ENCODE peak calls at places on chromosomes 12 and 14, in four cellular contexts. U is dorsolateral prefrontal cortex, P is fibroblast of lung, J is K562. S is an unnamed sample.

GRCh38 chr12:124386661-124387509 is 92.0 kb downstream of the RFLNA start:
- DNase-seq in U (no peak), P (no peak), J (no peak), S (peak)

GRCh38 chr12:63068857-63069442 is 82.1 kb downstream of the AVPR1A start:
- DNase-seq in U (no peak), P (peak), J (peak), S (peak)

GRCh38 chr12:66359300-66359699 is 57.0 kb downstream of the HELB start:
- DNase-seq in U (no peak), P (no peak), J (no peak), S (no peak)

GRCh38 chr12:57145460-57146059 is 1.9 kb downstream of the LRP1-AS start:
- DNase-seq in U (no peak), P (no peak), J (no peak), S (no peak)

GRCh38 chr14:61064866-61065265 is 83.8 kb downstream of the SLC38A6 start:
- DNase-seq in U (no peak), P (no peak), J (no peak), S (no peak)

GRCh38 chr12:96143827-96144226 is 50.3 kb upstream of the ELK3 start:
- DNase-seq in U (no peak), P (no peak), J (no peak), S (no peak)

GRCh38 chr12:8692573-8692972 is 5.2 kb upstream of the RIMKLB start:
- DNase-seq in U (peak), P (peak), J (peak), S (peak)

GRCh38 chr12:67681145-67681778 is 32.7 kb downstream of the DYRK2 start:
- DNase-seq in U (no peak), P (peak), J (no peak), S (peak)

GRCh38 chr12:101839324-101840283 is 8.8 kb upstream of the GNPTAB start:
- DNase-seq in U (peak), P (peak), J (peak), S (peak)

GRCh38 chr14:92704036-92704804 is 44.2 kb downstream of the LGMN start:
- DNase-seq in U (peak), P (no peak), J (no peak), S (no peak)

GRCh38 chr12:73424484-73424883 is 1113.2 kb upstream of the ATXN7L3B start:
- DNase-seq in U (no peak), P (no peak), J (no peak), S (no peak)

GRCh38 chr12:8658361-8658760 is 4.3 kb downstream of the MFAP5 start:
- DNase-seq in U (no peak), P (peak), J (no peak), S (no peak)

GRCh38 chr14:49982082-49982481 is 89.2 kb downstream of the ARF6 start:
- DNase-seq in U (no peak), P (no peak), J (no peak), S (peak)

GRCh38 chr12:54601841-54602240 is 13.4 kb upstream of the PPP1R1A start:
- DNase-seq in U (no peak), P (no peak), J (no peak), S (no peak)

GRCh38 chr12:116708826-116709756 is 28.8 kb downstream of the SPRING1 start:
- DNase-seq in U (peak), P (peak), J (no peak), S (peak)

GRCh38 chr12:2013111-2013510 is 8.9 kb upstream of the DCP1B start:
- DNase-seq in U (no peak), P (no peak), J (no peak), S (no peak)

GRCh38 chr14:71117839-71118743 is 210.8 kb downstream of the PCNX1 start:
- DNase-seq in U (no peak), P (peak), J (peak), S (peak)

GRCh38 chr12:100268835-100269564 is 2.0 kb downstream of the SCYL2 start:
- DNase-seq in U (no peak), P (peak), J (no peak), S (no peak)
- H3K27ac ChIP-seq in U (no peak), P (peak), J (peak), S (peak)

GRCh38 chr12:7015555-7016370 is 2.5 kb downstream of the LPCAT3 start:
- DNase-seq in U (no peak), P (no peak), J (no peak), S (no peak)
- H3K4me3 ChIP-seq in U (no peak), P (no peak), J (no peak), S (no peak)

DNA sequence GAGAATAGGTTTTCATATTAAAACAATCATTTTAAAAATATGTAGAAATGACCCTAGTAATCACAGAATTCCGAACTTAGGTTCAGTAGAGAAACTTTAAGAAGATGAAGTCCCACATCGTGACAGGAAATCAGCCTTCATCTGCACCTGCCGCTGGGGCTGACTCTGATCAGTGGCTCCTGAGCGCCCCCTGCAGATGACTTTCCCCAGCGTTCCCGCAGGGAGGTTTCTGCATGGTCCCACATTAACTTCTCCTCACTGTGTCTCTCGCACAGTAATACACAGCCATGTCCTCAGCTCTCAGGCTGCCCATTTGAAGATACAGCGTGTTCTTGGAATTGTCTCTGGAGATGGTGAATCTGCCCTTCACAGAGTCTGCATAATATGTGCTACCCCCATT is 1131.1 kb downstream of the TMEM121 start:
- DNase-seq in U (no peak), P (no peak), J (no peak), S (no peak)
- TF ChIP-seq CTCF in U (no peak), P (no peak), J (no peak), S (no peak)

GRCh38 chr14:56085471-56085870 is 32.7 kb upstream of the PELI2 start:
- DNase-seq in U (no peak), P (no peak), J (no peak), S (no peak)

GRCh38 chr14:56092761-56093160 is 25.4 kb upstream of the PELI2 start:
- DNase-seq in U (no peak), P (no peak), J (no peak), S (no peak)

GRCh38 chr14:56087824-56088571 is 30.2 kb upstream of the PELI2 start:
- DNase-seq in U (no peak), P (peak), J (no peak), S (no peak)
- H3K27ac ChIP-seq in U (no peak), P (no peak), J (no peak), S (no peak)

DNA sequence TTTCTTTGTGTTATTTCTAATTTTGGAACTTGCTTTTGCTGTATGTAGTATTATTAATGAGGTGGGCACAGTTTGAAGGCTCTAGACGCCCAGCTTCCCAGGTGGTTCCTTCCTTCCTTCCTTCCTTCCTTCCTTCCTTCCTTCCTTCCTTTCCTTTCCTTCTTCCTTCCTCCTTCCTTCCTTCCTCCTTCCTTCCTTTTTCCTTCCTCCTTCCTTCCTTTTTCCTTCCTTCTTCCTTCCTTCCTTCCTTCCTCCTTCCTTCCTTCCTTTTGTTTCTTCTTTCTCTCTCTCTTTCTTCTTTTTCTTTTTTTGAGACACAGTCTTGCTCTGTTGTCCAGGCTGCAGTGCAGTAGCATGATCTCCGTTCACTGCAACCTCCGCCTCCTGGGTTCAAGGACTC is 906.7 kb downstream of the AACS start:
- DNase-seq in U (no peak), P (no peak), J (no peak), S (no peak)
- H3K4me3 ChIP-seq in U (no peak), P (no peak), J (no peak), S (no peak)

GRCh38 chr14:59482471-59483331 is 1.5 kb downstream of the L3HYPDH start:
- DNase-seq in U (no peak), P (peak), J (peak), S (peak)
- TF ChIP-seq CTCF in U (no peak), P (no peak), J (no peak), S (peak)

GRCh38 chr12:50219544-50219943 is 52.4 kb upstream of the CERS5 start:
- DNase-seq in U (no peak), P (no peak), J (no peak), S (no peak)
- H3K27ac ChIP-seq in U (peak), P (peak), J (no peak), S (peak)